ENCODE peak calls at places on chromosomes 7 and 10, in eight cellular contexts. One of them, this sample, is unnamed.

GRCh38 chr10:130254168-130255061 is 118.2 kb downstream of the GLRX3 start:
- DNase-seq in IMR-90: no peak
- DNase-seq in HCEC 1CT: no peak
- DNase-seq in Right ventricle myocardium superior: no peak
- DNase-seq in T follicular helper cell: no peak
- DNase-seq in CD4-positive, CD25-positive, alpha-beta regulatory T cell: no peak
- DNase-seq in substantia nigra: no peak
- DNase-seq in mesendoderm: peak
- DNase-seq in this sample: no peak

GRCh38 chr7:29123611-29124190 is 22.6 kb downstream of the CPVL start:
- DNase-seq in Right ventricle myocardium superior: no peak
- DNase-seq in mesendoderm: no peak
- DNase-seq in substantia nigra: no peak
- DNase-seq in T follicular helper cell: no peak
- DNase-seq in HCEC 1CT: no peak
- DNase-seq in CD4-positive, CD25-positive, alpha-beta regulatory T cell: no peak
- DNase-seq in IMR-90: no peak
- DNase-seq in this sample: no peak

GRCh38 chr7:38040831-38041230 is 120.4 kb downstream of the EPDR1 start:
- DNase-seq in T follicular helper cell: no peak
- DNase-seq in mesendoderm: no peak
- DNase-seq in substantia nigra: no peak
- DNase-seq in CD4-positive, CD25-positive, alpha-beta regulatory T cell: no peak
- DNase-seq in HCEC 1CT: no peak
- DNase-seq in IMR-90: no peak
- DNase-seq in Right ventricle myocardium superior: no peak
- DNase-seq in this sample: no peak

GRCh38 chr7:25727446-25727845 is 424.6 kb upstream of the NFE2L3 start:
- DNase-seq in IMR-90: no peak
- DNase-seq in Right ventricle myocardium superior: no peak
- DNase-seq in HCEC 1CT: no peak
- DNase-seq in substantia nigra: no peak
- DNase-seq in CD4-positive, CD25-positive, alpha-beta regulatory T cell: no peak
- DNase-seq in mesendoderm: no peak
- DNase-seq in T follicular helper cell: no peak
- DNase-seq in this sample: no peak

GRCh38 chr10:94108200-94108599 is 114.5 kb downstream of the PLCE1 start:
- DNase-seq in Right ventricle myocardium superior: no peak
- DNase-seq in mesendoderm: no peak
- DNase-seq in CD4-positive, CD25-positive, alpha-beta regulatory T cell: no peak
- DNase-seq in substantia nigra: no peak
- DNase-seq in T follicular helper cell: no peak
- DNase-seq in HCEC 1CT: peak
- DNase-seq in IMR-90: peak
- DNase-seq in this sample: no peak

GRCh38 chr7:602341-603141 is 82.9 kb upstream of the PDGFA start:
- DNase-seq in substantia nigra: no peak
- DNase-seq in Right ventricle myocardium superior: peak
- DNase-seq in CD4-positive, CD25-positive, alpha-beta regulatory T cell: peak
- DNase-seq in IMR-90: no peak
- DNase-seq in mesendoderm: no peak
- DNase-seq in T follicular helper cell: no peak
- DNase-seq in HCEC 1CT: no peak
- DNase-seq in this sample: no peak

GRCh38 chr10:18224626-18225445 is 84.6 kb downstream of the CACNB2 start:
- DNase-seq in T follicular helper cell: no peak
- DNase-seq in substantia nigra: no peak
- DNase-seq in CD4-positive, CD25-positive, alpha-beta regulatory T cell: no peak
- DNase-seq in mesendoderm: peak
- DNase-seq in IMR-90: no peak
- DNase-seq in Right ventricle myocardium superior: no peak
- DNase-seq in HCEC 1CT: no peak
- DNase-seq in this sample: no peak

GRCh38 chr10:99777918-99778716 is 4.3 kb upstream of the ABCC2 start:
- DNase-seq in IMR-90: no peak
- DNase-seq in Right ventricle myocardium superior: no peak
- DNase-seq in substantia nigra: no peak
- DNase-seq in mesendoderm: peak
- DNase-seq in T follicular helper cell: no peak
- DNase-seq in CD4-positive, CD25-positive, alpha-beta regulatory T cell: no peak
- DNase-seq in HCEC 1CT: peak
- DNase-seq in this sample: no peak

GRCh38 chr7:81606078-81606863 is 163.6 kb downstream of the HGF start:
- DNase-seq in HCEC 1CT: no peak
- DNase-seq in T follicular helper cell: no peak
- DNase-seq in substantia nigra: no peak
- DNase-seq in IMR-90: no peak
- DNase-seq in mesendoderm: no peak
- DNase-seq in CD4-positive, CD25-positive, alpha-beta regulatory T cell: no peak
- DNase-seq in Right ventricle myocardium superior: no peak
- DNase-seq in this sample: no peak

GRCh38 chr10:113589225-113589770 is 36.4 kb downstream of the HABP2 start:
- DNase-seq in HCEC 1CT: no peak
- DNase-seq in IMR-90: no peak
- DNase-seq in mesendoderm: no peak
- DNase-seq in CD4-positive, CD25-positive, alpha-beta regulatory T cell: no peak
- DNase-seq in substantia nigra: no peak
- DNase-seq in Right ventricle myocardium superior: no peak
- DNase-seq in T follicular helper cell: no peak
- DNase-seq in this sample: no peak

GRCh38 chr7:125436220-125436619 is 506.6 kb upstream of the POT1 start:
- DNase-seq in mesendoderm: no peak
- DNase-seq in CD4-positive, CD25-positive, alpha-beta regulatory T cell: no peak
- DNase-seq in HCEC 1CT: no peak
- DNase-seq in Right ventricle myocardium superior: no peak
- DNase-seq in IMR-90: no peak
- DNase-seq in T follicular helper cell: no peak
- DNase-seq in substantia nigra: no peak
- DNase-seq in this sample: no peak

GRCh38 chr10:125389648-125390047 is 229.3 kb upstream of the CTBP2 start:
- DNase-seq in HCEC 1CT: no peak
- DNase-seq in CD4-positive, CD25-positive, alpha-beta regulatory T cell: no peak
- DNase-seq in substantia nigra: no peak
- DNase-seq in mesendoderm: no peak
- DNase-seq in IMR-90: no peak
- DNase-seq in Right ventricle myocardium superior: no peak
- DNase-seq in T follicular helper cell: no peak
- DNase-seq in this sample: no peak

GRCh38 chr7:108402865-108403264 is 53.4 kb downstream of the NRCAM start:
- DNase-seq in Right ventricle myocardium superior: no peak
- DNase-seq in mesendoderm: no peak
- DNase-seq in IMR-90: no peak
- DNase-seq in CD4-positive, CD25-positive, alpha-beta regulatory T cell: no peak
- DNase-seq in substantia nigra: no peak
- DNase-seq in T follicular helper cell: no peak
- DNase-seq in HCEC 1CT: peak
- DNase-seq in this sample: no peak

GRCh38 chr10:287814-288213 is 152.6 kb downstream of the ZMYND11 start:
- DNase-seq in T follicular helper cell: no peak
- DNase-seq in mesendoderm: peak
- DNase-seq in substantia nigra: no peak
- DNase-seq in HCEC 1CT: no peak
- DNase-seq in Right ventricle myocardium superior: no peak
- DNase-seq in IMR-90: no peak
- DNase-seq in CD4-positive, CD25-positive, alpha-beta regulatory T cell: no peak
- DNase-seq in this sample: no peak

GRCh38 chr7:130917669-130918128 is 183.7 kb upstream of the KLF14 start:
- DNase-seq in mesendoderm: no peak
- DNase-seq in IMR-90: peak
- DNase-seq in CD4-positive, CD25-positive, alpha-beta regulatory T cell: no peak
- DNase-seq in substantia nigra: no peak
- DNase-seq in Right ventricle myocardium superior: no peak
- DNase-seq in HCEC 1CT: peak
- DNase-seq in T follicular helper cell: no peak
- DNase-seq in this sample: no peak

GRCh38 chr10:11017575-11018425 is at the start of gene CELF2:
- DNase-seq in HCEC 1CT: no peak
- DNase-seq in CD4-positive, CD25-positive, alpha-beta regulatory T cell: peak
- DNase-seq in mesendoderm: peak
- DNase-seq in Right ventricle myocardium superior: peak
- DNase-seq in substantia nigra: peak
- DNase-seq in IMR-90: no peak
- DNase-seq in T follicular helper cell: peak
- DNase-seq in this sample: peak

GRCh38 chr10:98339790-98340189 is 71.8 kb upstream of the LOXL4 start:
- DNase-seq in Right ventricle myocardium superior: no peak
- DNase-seq in HCEC 1CT: no peak
- DNase-seq in mesendoderm: no peak
- DNase-seq in substantia nigra: no peak
- DNase-seq in CD4-positive, CD25-positive, alpha-beta regulatory T cell: no peak
- DNase-seq in IMR-90: no peak
- DNase-seq in T follicular helper cell: no peak
- DNase-seq in this sample: no peak

GRCh38 chr10:95208702-95209391 is 14.8 kb downstream of the ACSM6 start:
- DNase-seq in mesendoderm: peak
- DNase-seq in IMR-90: no peak
- DNase-seq in CD4-positive, CD25-positive, alpha-beta regulatory T cell: no peak
- DNase-seq in substantia nigra: no peak
- DNase-seq in T follicular helper cell: no peak
- DNase-seq in HCEC 1CT: peak
- DNase-seq in Right ventricle myocardium superior: no peak
- DNase-seq in this sample: no peak

GRCh38 chr7:151249732-151250072 is 1.2 kb upstream of the SMARCD3 start:
- DNase-seq in Right ventricle myocardium superior: peak
- DNase-seq in substantia nigra: no peak
- DNase-seq in HCEC 1CT: peak
- DNase-seq in mesendoderm: peak
- DNase-seq in T follicular helper cell: no peak
- DNase-seq in CD4-positive, CD25-positive, alpha-beta regulatory T cell: no peak
- DNase-seq in IMR-90: peak
- DNase-seq in this sample: no peak

GRCh38 chr7:132584796-132585494 is 8.7 kb upstream of the PLXNA4 start:
- DNase-seq in T follicular helper cell: no peak
- DNase-seq in CD4-positive, CD25-positive, alpha-beta regulatory T cell: no peak
- DNase-seq in Right ventricle myocardium superior: no peak
- DNase-seq in IMR-90: no peak
- DNase-seq in HCEC 1CT: no peak
- DNase-seq in substantia nigra: no peak
- DNase-seq in mesendoderm: no peak
- DNase-seq in this sample: no peak

GRCh38 chr10:30705625-30706149 is 76.1 kb upstream of the LYZL2 start:
- DNase-seq in CD4-positive, CD25-positive, alpha-beta regulatory T cell: no peak
- DNase-seq in T follicular helper cell: no peak
- DNase-seq in HCEC 1CT: no peak
- DNase-seq in Right ventricle myocardium superior: no peak
- DNase-seq in IMR-90: no peak
- DNase-seq in substantia nigra: no peak
- DNase-seq in mesendoderm: peak
- DNase-seq in this sample: no peak

GRCh38 chr7:154804449-154804848 is 198.5 kb downstream of the PAXIP1 start:
- DNase-seq in HCEC 1CT: no peak
- DNase-seq in IMR-90: no peak
- DNase-seq in mesendoderm: no peak
- DNase-seq in substantia nigra: no peak
- DNase-seq in CD4-positive, CD25-positive, alpha-beta regulatory T cell: no peak
- DNase-seq in Right ventricle myocardium superior: no peak
- DNase-seq in T follicular helper cell: no peak
- DNase-seq in this sample: no peak

GRCh38 chr7:55339033-55339995 is 25.8 kb upstream of the LANCL2 start:
- DNase-seq in mesendoderm: no peak
- DNase-seq in substantia nigra: no peak
- DNase-seq in IMR-90: no peak
- DNase-seq in HCEC 1CT: no peak
- DNase-seq in Right ventricle myocardium superior: no peak
- DNase-seq in T follicular helper cell: no peak
- DNase-seq in CD4-positive, CD25-positive, alpha-beta regulatory T cell: no peak
- DNase-seq in this sample: no peak

GRCh38 chr7:55113760-55114541 is 95.1 kb downstream of the EGFR start:
- DNase-seq in mesendoderm: no peak
- DNase-seq in substantia nigra: no peak
- DNase-seq in HCEC 1CT: no peak
- DNase-seq in Right ventricle myocardium superior: no peak
- DNase-seq in CD4-positive, CD25-positive, alpha-beta regulatory T cell: no peak
- DNase-seq in IMR-90: no peak
- DNase-seq in T follicular helper cell: no peak
- DNase-seq in this sample: no peak

GRCh38 chr10:95290446-95290800 is 380 bp downstream of the PDLIM1 start:
- DNase-seq in CD4-positive, CD25-positive, alpha-beta regulatory T cell: no peak
- DNase-seq in mesendoderm: no peak
- DNase-seq in IMR-90: no peak
- DNase-seq in HCEC 1CT: peak
- DNase-seq in Right ventricle myocardium superior: no peak
- DNase-seq in T follicular helper cell: no peak
- DNase-seq in substantia nigra: no peak
- DNase-seq in this sample: no peak

GRCh38 chr7:94654764-94655561 is 970 bp downstream of the SGCE start:
- DNase-seq in mesendoderm: peak
- DNase-seq in CD4-positive, CD25-positive, alpha-beta regulatory T cell: no peak
- DNase-seq in HCEC 1CT: peak
- DNase-seq in IMR-90: peak
- DNase-seq in T follicular helper cell: no peak
- DNase-seq in substantia nigra: peak
- DNase-seq in Right ventricle myocardium superior: peak
- DNase-seq in this sample: no peak